ENCODE peak calls at places on chromosomes 1 and 21, in four cellular contexts. Z is osteocyte, T is GM20000, V is GM04504. N is an unnamed sample.

GRCh38 chr1:51581286-51581685 is 35.6 kb upstream of the OSBPL9 start:
- DNase-seq in Z (no peak), V (no peak), T (no peak), N (no peak)

GRCh38 chr1:17230671-17231310 is 18.1 kb upstream of the PADI3 start:
- DNase-seq in V (no peak), Z (no peak), T (no peak), N (no peak)

GRCh38 chr1:154769193-154769895 is 100.7 kb downstream of the KCNN3 start:
- DNase-seq in Z (no peak), T (no peak), V (no peak), N (no peak)

GRCh38 chr21:30102881-30103280 is 63.7 kb downstream of the CLDN17 start:
- DNase-seq in T (no peak), V (no peak), Z (no peak), N (no peak)

GRCh38 chr1:37096523-37096922 is 62.2 kb upstream of the GRIK3 start:
- DNase-seq in V (no peak), T (no peak), Z (no peak), N (no peak)

GRCh38 chr1:16248603-16249534 is 11.9 kb upstream of the CPLANE2 start:
- DNase-seq in V (peak), Z (no peak), T (peak), N (peak)

GRCh38 chr1:86069757-86070145 is 86.8 kb downstream of the COL24A1 start:
- DNase-seq in V (peak), T (no peak), Z (no peak), N (no peak)

GRCh38 chr1:20476260-20477038 is 9.6 kb downstream of the CAMK2N1 start:
- DNase-seq in T (no peak), Z (no peak), V (no peak), N (peak)

GRCh38 chr1:155207578-155208405 is at the start of gene THBS3:
- DNase-seq in Z (no peak), V (no peak), T (no peak), N (no peak)

GRCh38 chr1:65075123-65075976 is 72.7 kb upstream of the AK4 start:
- DNase-seq in T (peak), V (no peak), Z (no peak), N (no peak)

GRCh38 chr1:56411484-56412180 is 167.7 kb downstream of the PLPP3 start:
- DNase-seq in Z (no peak), V (peak), T (no peak), N (no peak)

GRCh38 chr21:18550361-18550760 is 146.8 kb upstream of the TMPRSS15 start:
- DNase-seq in V (no peak), T (no peak), Z (no peak), N (no peak)

GRCh38 chr1:218459878-218460277 is 114.7 kb downstream of the TGFB2 start:
- DNase-seq in T (no peak), V (peak), Z (no peak), N (no peak)

GRCh38 chr1:29444782-29445325 is 208.5 kb downstream of the PTPRU start:
- DNase-seq in V (no peak), Z (peak), T (no peak), N (no peak)

GRCh38 chr1:107229711-107230110 is 88.9 kb downstream of the NTNG1 start:
- DNase-seq in T (no peak), Z (no peak), V (no peak), N (no peak)

GRCh38 chr1:11429935-11430334 is 49.0 kb upstream of the DISP3 start:
- DNase-seq in Z (no peak), T (no peak), V (no peak), N (no peak)

GRCh38 chr1:58909162-58909560 is 125.3 kb upstream of the JUN start:
- DNase-seq in T (no peak), V (peak), Z (no peak), N (no peak)

GRCh38 chr1:197737916-197738315 is 37.4 kb downstream of the DENND1B start:
- DNase-seq in T (no peak), Z (no peak), V (no peak), N (no peak)

GRCh38 chr21:38468989-38469388 is 29.3 kb downstream of the ERG start:
- DNase-seq in V (no peak), T (no peak), Z (no peak), N (no peak)

GRCh38 chr1:66944330-66945274 is 19.8 kb downstream of the MIER1 start:
- DNase-seq in Z (no peak), V (peak), T (no peak), N (no peak)

GRCh38 chr1:24202987-24203386 is 15.9 kb upstream of the IFNLR1 start:
- DNase-seq in V (no peak), Z (no peak), T (no peak), N (no peak)